ENCODE peak calls at places on chromosome 1, in five cellular contexts. S, W, B, Q and H are unnamed samples.

GRCh38 chr1:208207388-208208131 is 36.6 kb downstream of the PLXNA2 start:
- DNase-seq in S (no peak), W (no peak), B (peak), Q (no peak), H (no peak)

GRCh38 chr1:52053862-52054261 is 1.1 kb downstream of the TXNDC12 start:
- DNase-seq in S (no peak), W (no peak), B (no peak), Q (no peak), H (no peak)

GRCh38 chr1:224333309-224333926 is 3.4 kb upstream of the NVL start:
- DNase-seq in S (peak), W (peak), B (peak), Q (peak), H (no peak)

GRCh38 chr1:161954050-161954449 is 69.6 kb downstream of the OLFML2B start:
- DNase-seq in S (no peak), W (no peak), B (no peak), Q (no peak), H (no peak)

GRCh38 chr1:86499987-86500593 is 31.4 kb downstream of the CLCA1 start:
- DNase-seq in S (no peak), W (peak), B (peak), Q (peak), H (no peak)

GRCh38 chr1:183896466-183897026 is 91.6 kb downstream of the RGL1 start:
- DNase-seq in S (no peak), W (no peak), B (no peak), Q (no peak), H (no peak)

GRCh38 chr1:160768295-160768657 is 27.7 kb upstream of the LY9 start:
- DNase-seq in S (peak), W (no peak), B (peak), Q (peak), H (peak)

GRCh38 chr1:56424744-56425493 is 154.4 kb downstream of the PLPP3 start:
- DNase-seq in S (no peak), W (peak), B (peak), Q (peak), H (no peak)

GRCh38 chr1:201877877-201878339 is 10.8 kb upstream of the SHISA4 start:
- DNase-seq in S (no peak), W (peak), B (peak), Q (peak), H (peak)

GRCh38 chr1:185645201-185645640 is 89.0 kb upstream of the HMCN1 start:
- DNase-seq in S (no peak), W (no peak), B (no peak), Q (no peak), H (no peak)

GRCh38 chr1:201890223-201890622 is 1.5 kb downstream of the SHISA4 start:
- DNase-seq in S (no peak), W (no peak), B (no peak), Q (peak), H (no peak)

GRCh38 chr1:23809751-23810171 is 9.2 kb upstream of the GALE start:
- DNase-seq in S (peak), W (peak), B (peak), Q (peak), H (peak)

GRCh38 chr1:240363315-240363714 is 248.6 kb downstream of the GREM2 start:
- DNase-seq in S (no peak), W (no peak), B (no peak), Q (no peak), H (no peak)

GRCh38 chr1:186476306-186477040 is 15.6 kb upstream of the PDC start:
- DNase-seq in S (no peak), W (no peak), B (no peak), Q (no peak), H (no peak)

GRCh38 chr1:241614144-241614543 is 26.0 kb downstream of the CHML start:
- DNase-seq in S (no peak), W (no peak), B (no peak), Q (no peak), H (no peak)

GRCh38 chr1:205453466-205453865 is 2.4 kb downstream of the BLACAT1 start:
- DNase-seq in S (no peak), W (no peak), B (no peak), Q (no peak), H (no peak)

GRCh38 chr1:48756704-48757316 is 19.9 kb downstream of the BEND5 start:
- DNase-seq in S (no peak), W (no peak), B (no peak), Q (no peak), H (no peak)

GRCh38 chr1:66413139-66413755 is 120.7 kb upstream of the SGIP1 start:
- DNase-seq in S (no peak), W (no peak), B (no peak), Q (no peak), H (no peak)

GRCh38 chr1:197200468-197200899 is 54.0 kb upstream of the ASPM start:
- DNase-seq in S (no peak), W (no peak), B (no peak), Q (no peak), H (no peak)

GRCh38 chr1:116950497-116951174 is 40.9 kb downstream of the PTGFRN start:
- DNase-seq in S (no peak), W (no peak), B (no peak), Q (no peak), H (no peak)

GRCh38 chr1:248886237-248886895 is 19.7 kb upstream of the PGBD2 start:
- DNase-seq in S (no peak), W (no peak), B (no peak), Q (no peak), H (no peak)

GRCh38 chr1:107794571-107794970 is 170.4 kb downstream of the VAV3 start:
- DNase-seq in S (no peak), W (no peak), B (no peak), Q (no peak), H (no peak)

GRCh38 chr1:196148367-196148970 is 459.8 kb downstream of the KCNT2 start:
- DNase-seq in S (no peak), W (peak), B (peak), Q (no peak), H (no peak)

GRCh38 chr1:182146286-182146685 is 84.8 kb upstream of the ZNF648 start:
- DNase-seq in S (no peak), W (no peak), B (no peak), Q (no peak), H (no peak)

GRCh38 chr1:37035828-37036666 is 1.7 kb upstream of the GRIK3 start:
- DNase-seq in S (no peak), W (no peak), B (no peak), Q (peak), H (no peak)

DNA sequence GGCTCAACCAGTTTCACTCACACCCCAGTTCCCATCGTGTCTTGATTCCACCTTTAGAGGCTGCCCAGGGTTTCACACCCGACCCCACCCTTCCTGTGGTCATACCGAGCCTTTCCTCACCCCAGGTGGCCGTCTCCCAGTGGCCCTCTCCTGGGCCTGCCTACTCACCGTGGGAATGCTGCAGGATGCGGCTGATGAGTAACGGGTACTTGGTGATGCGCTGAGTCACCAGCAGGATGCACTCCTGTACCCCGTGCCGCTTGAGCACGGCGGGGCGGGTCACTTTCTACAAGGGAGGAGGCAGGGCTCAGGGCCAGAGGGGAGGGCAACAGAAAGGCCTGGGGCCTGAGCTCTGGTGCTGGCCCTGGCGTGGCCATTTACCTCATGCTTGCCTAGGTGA is 16.4 kb downstream of the ARHGEF2 start:
- DNase-seq in S (no peak), W (peak), B (no peak), Q (peak), H (no peak)
- TF ChIP-seq SRF in S (no peak), W (no peak), B (no peak), Q (no peak), H (no peak)

GRCh38 chr1:210062033-210062432 is 124.0 kb downstream of the SYT14 start:
- DNase-seq in S (no peak), W (no peak), B (no peak), Q (no peak), H (no peak)
- TF ChIP-seq SRF in S (no peak), W (no peak), B (no peak), Q (no peak), H (no peak)

GRCh38 chr1:34915521-34915920 is 13.9 kb downstream of the DLGAP3 start:
- DNase-seq in S (no peak), W (no peak), B (no peak), Q (no peak), H (no peak)
- TF ChIP-seq SRF in S (no peak), W (no peak), B (no peak), Q (no peak), H (no peak)

GRCh38 chr1:167344605-167345385 is 124.1 kb downstream of the POU2F1 start:
- DNase-seq in S (no peak), W (no peak), B (no peak), Q (no peak), H (no peak)
- TF ChIP-seq SRF in S (no peak), W (no peak), B (no peak), Q (no peak), H (no peak)

DNA sequence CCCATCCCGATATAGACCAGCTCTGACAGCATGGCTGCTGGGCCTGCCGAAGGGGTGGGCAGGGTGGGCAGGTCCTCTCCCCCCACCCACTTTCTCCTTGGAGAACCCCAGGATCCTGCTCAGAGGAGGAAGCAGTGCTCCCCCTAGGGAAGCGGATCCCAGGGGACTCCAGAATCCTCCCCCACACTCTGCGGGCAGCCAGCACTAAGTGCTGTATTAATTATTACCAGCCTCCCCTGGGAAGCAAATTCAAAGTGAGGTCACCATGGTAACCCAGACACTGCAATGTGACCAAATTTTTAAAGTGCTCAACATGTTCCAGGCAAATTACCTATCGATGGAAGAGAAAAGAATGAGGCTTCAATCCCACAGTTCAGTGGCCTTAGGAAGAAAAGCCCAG is 21.2 kb upstream of the LDLRAP1 start:
- DNase-seq in S (peak), W (no peak), B (no peak), Q (no peak), H (no peak)
- TF ChIP-seq SRF in S (no peak), W (no peak), B (no peak), Q (no peak), H (no peak)

DNA sequence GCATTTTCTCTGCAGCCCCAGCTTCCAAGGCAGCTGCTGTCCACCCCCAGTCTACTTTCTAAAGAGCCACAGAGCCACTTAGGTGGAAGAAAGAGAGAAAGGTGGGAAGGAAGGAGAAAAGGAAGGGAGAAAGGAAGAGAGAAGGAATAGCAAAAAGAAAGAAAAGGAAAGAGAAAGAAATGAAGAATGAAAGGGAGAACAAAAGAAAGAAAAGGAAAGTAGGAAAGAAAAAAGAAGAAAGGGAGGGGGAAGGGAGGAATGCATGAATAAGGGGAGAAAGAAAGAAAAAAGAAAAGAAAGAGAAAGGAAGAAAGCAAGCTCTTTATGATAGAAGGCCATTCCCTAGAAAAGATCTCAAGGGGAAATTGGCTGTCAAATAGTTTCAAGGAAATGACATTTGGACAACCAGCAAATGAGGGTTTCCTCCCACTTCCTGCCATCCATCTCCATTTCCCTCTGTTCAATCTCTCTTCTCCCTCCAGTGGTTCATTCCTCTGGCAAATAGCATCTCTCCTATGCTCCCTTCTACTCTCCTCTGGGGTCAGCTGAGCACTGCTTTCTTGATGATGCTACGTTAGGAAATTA is 3.4 kb upstream of the CSF1 start:
- DNase-seq in S (no peak), W (no peak), B (no peak), Q (no peak), H (no peak)
- TF ChIP-seq SRF in S (no peak), W (no peak), B (no peak), Q (no peak), H (no peak)

DNA sequence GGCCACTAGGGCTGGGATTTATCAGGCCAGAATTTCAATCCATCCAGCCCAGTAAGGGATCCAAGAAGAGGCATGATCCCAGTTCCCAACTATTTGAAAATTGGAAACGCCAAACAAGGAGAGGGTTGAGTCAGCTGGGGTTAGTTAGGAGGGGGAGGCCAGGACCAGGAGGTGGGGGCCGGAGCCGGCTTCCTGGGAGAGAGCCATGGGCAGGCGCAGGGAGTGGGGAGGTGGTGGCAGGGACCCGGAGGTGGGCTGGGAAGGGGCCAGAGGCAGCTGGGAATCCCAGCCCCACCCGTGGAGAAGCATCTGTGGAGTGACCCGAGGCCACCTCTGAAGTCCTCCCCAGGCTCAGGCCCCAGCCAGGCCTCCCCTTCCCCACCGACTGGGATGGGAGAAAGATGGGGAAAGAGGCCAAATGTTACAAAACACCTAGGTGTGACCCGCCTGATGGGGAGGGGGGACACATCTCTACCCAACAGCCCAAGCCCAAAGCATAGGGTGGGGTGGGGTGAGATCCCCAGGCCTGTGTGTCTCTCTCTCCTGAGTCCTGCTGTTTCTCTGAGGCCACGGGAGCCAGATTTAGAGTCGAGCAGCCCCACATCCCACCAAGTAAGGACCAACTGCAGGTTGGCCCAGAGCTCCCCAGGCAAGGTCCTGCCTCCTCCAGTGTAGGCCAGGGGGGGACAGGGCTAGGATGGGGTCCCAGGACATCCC is 10.1 kb downstream of the HSPG2 start:
- DNase-seq in S (no peak), W (no peak), B (no peak), Q (no peak), H (no peak)
- TF ChIP-seq SRF in S (no peak), W (no peak), B (no peak), Q (no peak), H (no peak)